ENCODE peak calls at places on chromosome 7, in seven cellular contexts. O is HEK293T; N is erythroblast; K is left ventricle myocardium superior; G is activated T-cell treated with anti-CD3 and anti-CD28 coated beads for 1 hour; E is mucosa of gallbladder; H is naive thymus-derived CD8-positive, alpha-beta T cell. T is an unnamed sample.

GRCh38 chr7:34156336-34156735 is 251.0 kb downstream of the BMPER start:
- DNase-seq in O (no peak), N (no peak), K (no peak), G (no peak), E (no peak), H (no peak), T (no peak)

GRCh38 chr7:74627699-74628411 is 29.7 kb upstream of the GTF2I start:
- DNase-seq in O (peak; percentile 25), N (no peak), K (peak; percentile 42), G (no peak), E (peak; percentile 66), H (no peak), T (peak; percentile 70)

GRCh38 chr7:50614721-50615518 is 49.7 kb upstream of the DDC start:
- DNase-seq in O (no peak), N (no peak), K (no peak), G (no peak), E (peak; percentile 75), H (peak; percentile 12), T (no peak)

GRCh38 chr7:151872531-151873401 is 4.1 kb downstream of the PRKAG2 start:
- DNase-seq in O (no peak), N (no peak), K (no peak), G (no peak), E (no peak), H (no peak), T (no peak)

GRCh38 chr7:70053421-70053820 is 455.1 kb downstream of the AUTS2 start:
- DNase-seq in O (no peak), N (no peak), K (no peak), G (no peak), E (no peak), H (no peak), T (no peak)

GRCh38 chr7:127822822-127823508 is 171.0 kb downstream of the SND1 start:
- DNase-seq in O (no peak), N (peak; percentile 60), K (no peak), G (no peak), E (no peak), H (no peak), T (no peak)

GRCh38 chr7:32890553-32891045 is 961 bp downstream of the KBTBD2 start:
- DNase-seq in O (peak; percentile 37), N (peak; percentile 90), K (no peak), G (no peak), E (peak; percentile 51), H (peak; percentile 77), T (peak; percentile 87)

GRCh38 chr7:44196450-44196872 is 4.3 kb upstream of the YKT6 start:
- DNase-seq in O (peak; percentile 65), N (peak; percentile 36), K (no peak), G (no peak), E (peak; percentile 38), H (peak; percentile 44), T (peak; percentile 68)

GRCh38 chr7:80386686-80387085 is 125.2 kb downstream of the GNAT3 start:
- DNase-seq in O (no peak), N (no peak), K (no peak), G (no peak), E (no peak), H (no peak), T (no peak)

GRCh38 chr7:32891046-32891799 is at the start of gene KBTBD2:
- DNase-seq in O (peak; percentile 74), N (peak; percentile 81), K (peak; percentile 92), G (peak; percentile 68), E (peak; percentile 77), H (peak; percentile 78), T (peak; percentile 94)

GRCh38 chr7:131197920-131198610 is 129.6 kb upstream of the MKLN1 start:
- DNase-seq in O (no peak), N (no peak), K (no peak), G (no peak), E (no peak), H (no peak), T (peak; percentile 22)

GRCh38 chr7:129401228-129401967 is 32.8 kb upstream of the STRIP2 start:
- DNase-seq in O (no peak), N (peak; percentile 53), K (no peak), G (no peak), E (no peak), H (no peak), T (no peak)

GRCh38 chr7:32221756-32222155 is 151.5 kb upstream of the PDE1C start:
- DNase-seq in O (no peak), N (no peak), K (no peak), G (no peak), E (peak; percentile 4), H (no peak), T (no peak)

GRCh38 chr7:98250789-98251188 is 1.2 kb downstream of the TECPR1 start:
- DNase-seq in O (no peak), N (peak; percentile 16), K (no peak), G (peak; percentile 19), E (no peak), H (peak; percentile 76), T (no peak)

GRCh38 chr7:151309306-151309705 is 32.3 kb upstream of the NUB1 start:
- DNase-seq in O (no peak), N (no peak), K (no peak), G (no peak), E (no peak), H (no peak), T (no peak)

GRCh38 chr7:98221611-98222532 is 10.6 kb downstream of the BHLHA15 start:
- DNase-seq in O (no peak), N (no peak), K (no peak), G (no peak), E (no peak), H (no peak), T (no peak)

GRCh38 chr7:101953248-101953819 is 135.9 kb downstream of the CUX1 start:
- DNase-seq in O (no peak), N (no peak), K (peak; percentile 64), G (no peak), E (peak; percentile 53), H (no peak), T (no peak)

GRCh38 chr7:25389489-25390106 is 161.3 kb upstream of the NPVF start:
- DNase-seq in O (peak; percentile 50), N (peak; percentile 2), K (no peak), G (no peak), E (peak; percentile 24), H (peak; percentile 49), T (peak; percentile 76)

GRCh38 chr7:78747568-78747967 is 705.9 kb downstream of the MAGI2 start:
- DNase-seq in O (no peak), N (no peak), K (no peak), G (no peak), E (no peak), H (no peak), T (no peak)

GRCh38 chr7:128454808-128455555 is 696 bp upstream of the HILPDA start:
- DNase-seq in O (no peak), N (peak; percentile 35), K (no peak), G (no peak), E (no peak), H (no peak), T (no peak)

GRCh38 chr7:36794689-36795088 is 70.4 kb upstream of the AOAH start:
- DNase-seq in O (no peak), N (no peak), K (no peak), G (no peak), E (no peak), H (no peak), T (no peak)

GRCh38 chr7:2560175-2560695 is 1.5 kb downstream of the IQCE start:
- DNase-seq in O (no peak), N (no peak), K (no peak), G (no peak), E (no peak), H (no peak), T (peak; percentile 35)

GRCh38 chr7:112635742-112636141 is 154.5 kb downstream of the TMEM168 start:
- DNase-seq in O (no peak), N (no peak), K (no peak), G (no peak), E (no peak), H (no peak), T (no peak)

GRCh38 chr7:141544831-141545230 is 6.4 kb upstream of the AGK start:
- DNase-seq in O (no peak), N (no peak), K (no peak), G (no peak), E (no peak), H (no peak), T (no peak)

GRCh38 chr7:77800158-77800557 is 1.6 kb downstream of the PHTF2 start:
- DNase-seq in O (no peak), N (peak; percentile 45), K (no peak), G (no peak), E (no peak), H (no peak), T (no peak)

GRCh38 chr7:75914169-75914654 is 743 bp upstream of the POR start:
- DNase-seq in O (no peak), N (no peak), K (no peak), G (no peak), E (no peak), H (no peak), T (no peak)

GRCh38 chr7:69276011-69276729 is 322.1 kb upstream of the AUTS2 start:
- DNase-seq in O (no peak), N (no peak), K (no peak), G (no peak), E (no peak), H (no peak), T (no peak)

GRCh38 chr7:1678571-1679325 is 8.7 kb downstream of the ELFN1 start:
- DNase-seq in O (no peak), N (no peak), K (no peak), G (no peak), E (no peak), H (no peak), T (no peak)

GRCh38 chr7:68185641-68186040 is 1189.0 kb downstream of the TYW1 start:
- DNase-seq in O (no peak), N (no peak), K (no peak), G (no peak), E (no peak), H (no peak), T (no peak)

GRCh38 chr7:138243430-138243829 is 167.2 kb downstream of the AKR1D1 start:
- DNase-seq in O (no peak), N (peak; percentile 17), K (no peak), G (no peak), E (peak; percentile 14), H (no peak), T (no peak)

GRCh38 chr7:105014725-105015630 is 973 bp downstream of the KMT2E start:
- DNase-seq in O (no peak), N (peak; percentile 81), K (no peak), G (peak; percentile 35), E (peak; percentile 65), H (peak; percentile 52), T (peak; percentile 13)

GRCh38 chr7:150923191-150923590 is 54.9 kb downstream of the KCNH2 start:
- DNase-seq in O (no peak), N (no peak), K (no peak), G (no peak), E (no peak), H (no peak), T (no peak)

GRCh38 chr7:127390817-127391590 is 1.5 kb downstream of the ZNF800 start:
- DNase-seq in O (no peak), N (peak; percentile 43), K (no peak), G (no peak), E (no peak), H (no peak), T (no peak)

GRCh38 chr7:94584113-94584512 is 71.8 kb downstream of the SGCE start:
- DNase-seq in O (no peak), N (no peak), K (no peak), G (no peak), E (peak; percentile 66), H (no peak), T (no peak)

GRCh38 chr7:96686305-96686704 is 23.3 kb downstream of the SEM1 start:
- DNase-seq in O (no peak), N (no peak), K (no peak), G (no peak), E (no peak), H (no peak), T (no peak)

GRCh38 chr7:84218681-84219080 is 24.1 kb upstream of the SEMA3A start:
- DNase-seq in O (no peak), N (no peak), K (no peak), G (no peak), E (no peak), H (no peak), T (no peak)

GRCh38 chr7:112074464-112074863 is 131.7 kb downstream of the DOCK4 start:
- DNase-seq in O (no peak), N (no peak), K (no peak), G (no peak), E (no peak), H (no peak), T (no peak)